ENCODE peak calls at places on chromosome 2, in eight cellular contexts. Q is foreskin fibroblast, X is GM23338, U is IMR-90, F is cardiac fibroblast, P is right lobe of liver, J is AG09309, I is tibial nerve. W is an unnamed sample.

GRCh38 chr2:26533661-26534060 is 55.7 kb upstream of the OTOF start:
- DNase-seq in P (no peak), I (no peak), X (no peak), F (no peak), U (no peak), J (no peak), Q (no peak), W (no peak)

GRCh38 chr2:27122791-27123190 is 824 bp upstream of the ABHD1 start:
- DNase-seq in F (no peak), P (no peak), J (no peak), U (no peak), I (no peak), Q (no peak), X (no peak), W (no peak)

GRCh38 chr2:144078802-144079386 is 441.0 kb downstream of the ZEB2 start:
- DNase-seq in P (no peak), X (no peak), J (no peak), I (no peak), Q (no peak), F (no peak), U (no peak), W (no peak)

GRCh38 chr2:120830096-120830830 is 94.6 kb downstream of the GLI2 start:
- DNase-seq in J (no peak), P (no peak), I (no peak), X (no peak), U (no peak), Q (no peak), F (no peak), W (no peak)

GRCh38 chr2:161061786-161062185 is 98.4 kb upstream of the TANK start:
- DNase-seq in X (no peak), U (peak), P (no peak), Q (peak), F (no peak), J (no peak), I (no peak), W (no peak)

GRCh38 chr2:220077488-220077887 is 450.1 kb downstream of the SLC4A3 start:
- DNase-seq in Q (peak), I (no peak), X (no peak), F (peak), U (peak), J (peak), P (no peak), W (peak)

GRCh38 chr2:218798767-218799504 is 17.0 kb downstream of the CYP27A1 start:
- DNase-seq in I (no peak), X (peak), U (peak), F (peak), Q (no peak), J (no peak), P (no peak), W (no peak)

GRCh38 chr2:181516992-181517391 is 59.8 kb downstream of the ITGA4 start:
- DNase-seq in Q (no peak), U (no peak), X (no peak), F (no peak), P (no peak), J (no peak), I (no peak), W (no peak)

GRCh38 chr2:219638948-219639341 is 11.5 kb downstream of the SLC4A3 start:
- DNase-seq in P (no peak), X (no peak), U (no peak), J (peak), F (no peak), I (no peak), Q (no peak), W (peak)

GRCh38 chr2:233706720-233707119 is 6.0 kb upstream of the UGT1A5 start:
- DNase-seq in J (peak), Q (peak), U (peak), I (no peak), P (no peak), F (peak), X (no peak), W (peak)

GRCh38 chr2:20103514-20103913 is 52.1 kb upstream of the LAPTM4A start:
- DNase-seq in J (peak), U (peak), X (peak), P (no peak), I (no peak), F (peak), Q (peak), W (peak)

GRCh38 chr2:111161971-111162370 is 41.3 kb downstream of the BCL2L11 start:
- DNase-seq in F (no peak), Q (no peak), J (no peak), I (no peak), X (no peak), P (peak), U (no peak), W (no peak)

GRCh38 chr2:27375513-27376099 is 4.9 kb downstream of the ZNF513 start:
- DNase-seq in X (no peak), F (no peak), U (no peak), I (no peak), P (no peak), J (no peak), Q (no peak), W (no peak)

GRCh38 chr2:157327621-157328102 is 2.0 kb upstream of the ERMN start:
- DNase-seq in U (peak), I (peak), F (peak), P (peak), X (peak), J (no peak), Q (peak), W (peak)
- H3K4me3 ChIP-seq in U (no peak), I (no peak), F (no peak), P (no peak), X (no peak), J (no peak), Q (no peak), W (no peak)

DNA sequence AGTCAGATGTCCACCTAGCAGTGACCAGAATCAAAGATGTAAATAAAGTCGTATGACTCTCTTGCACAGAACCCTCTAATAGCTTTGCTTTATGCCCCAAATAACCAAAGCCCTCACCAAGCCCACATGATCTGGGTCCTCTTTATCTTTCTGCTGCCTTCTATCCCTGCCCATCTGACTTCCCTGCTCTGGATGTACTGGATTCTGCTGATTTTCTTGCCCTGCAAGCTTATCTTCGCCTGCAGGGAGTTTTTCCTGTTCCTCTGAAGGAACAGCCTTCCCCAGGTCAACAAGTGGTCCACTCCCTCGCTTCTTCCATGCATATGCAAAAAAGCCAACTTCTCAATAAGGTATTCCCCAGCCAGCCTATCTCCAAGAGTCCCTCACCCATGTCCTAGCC is 18.7 kb downstream of the IL36B start:
- DNase-seq in Q (no peak), P (no peak), U (no peak), J (no peak), X (no peak), I (no peak), F (no peak), W (no peak)
- TF ChIP-seq CTCF in Q (no peak), P (no peak), U (no peak), J (no peak), X (no peak), I (no peak), F (no peak), W (no peak)

DNA sequence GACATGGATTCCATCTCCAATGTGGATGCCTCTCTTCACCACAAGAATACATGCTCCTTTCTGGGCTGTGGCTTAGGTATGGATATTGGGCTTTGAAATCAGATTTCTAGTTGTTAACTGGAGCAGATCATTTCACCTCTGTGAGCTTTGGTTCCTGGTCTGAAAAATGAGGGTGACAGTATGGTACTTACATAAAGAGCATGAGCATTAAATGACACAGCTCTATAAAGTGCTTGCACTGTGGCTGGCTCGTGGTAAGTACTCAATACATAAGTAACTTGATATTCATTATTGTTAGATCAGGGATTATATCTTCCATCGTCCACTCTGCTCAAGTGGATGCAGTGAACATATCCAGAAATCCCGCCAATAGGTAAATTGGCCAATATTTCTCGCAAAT is 33.4 kb downstream of the ARHGAP25 start:
- DNase-seq in U (no peak), P (no peak), F (no peak), J (no peak), X (no peak), Q (no peak), I (no peak), W (no peak)
- H3K4me3 ChIP-seq in U (no peak), P (no peak), F (no peak), J (no peak), X (no peak), Q (no peak), I (no peak), W (no peak)

DNA sequence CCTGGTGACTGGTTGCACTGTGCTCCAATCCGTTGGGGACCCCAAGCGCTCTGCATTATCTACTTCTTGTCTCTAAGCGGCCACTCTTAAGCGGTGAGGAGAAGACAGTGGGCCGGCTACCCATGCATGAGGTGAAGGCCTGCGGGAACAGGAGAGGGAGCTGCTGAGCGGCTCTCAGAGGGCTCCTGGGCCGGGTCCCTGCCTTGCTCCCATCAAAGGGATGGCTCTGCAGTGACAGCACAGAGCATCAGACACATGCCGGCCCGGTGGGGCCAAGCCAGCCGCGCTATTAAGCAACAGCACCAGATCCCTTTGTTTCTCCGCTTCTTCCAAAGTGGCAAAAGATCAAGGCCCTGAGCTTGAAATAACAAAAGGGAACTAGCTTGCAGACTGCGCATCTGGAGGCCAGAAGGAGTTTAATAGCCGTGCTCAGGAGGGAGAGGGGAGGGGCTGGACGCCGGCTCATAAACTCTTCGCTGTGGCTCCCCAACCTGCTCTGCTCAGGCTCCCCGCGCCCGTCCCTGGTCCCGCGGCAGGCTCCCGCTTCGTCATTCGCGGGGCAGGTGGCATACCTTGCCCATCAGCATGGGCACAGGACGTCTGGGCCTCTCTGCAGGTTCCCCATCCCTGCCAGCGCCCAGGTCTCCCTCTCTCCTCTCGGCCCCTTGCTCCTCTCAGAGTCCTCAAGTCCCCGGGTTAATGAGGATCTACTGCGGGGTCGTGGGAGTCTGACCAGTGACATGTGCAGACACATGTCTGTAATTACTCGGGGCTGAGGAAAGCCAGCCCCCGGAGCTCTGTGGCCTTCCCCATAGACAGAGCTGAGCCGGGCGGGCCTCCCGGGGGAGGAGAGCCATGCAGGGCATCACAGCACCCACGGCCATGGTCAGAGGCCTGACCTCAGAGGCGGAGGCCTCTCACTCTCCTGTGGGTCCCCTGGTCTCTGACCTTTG is 96.7 kb downstream of the ASB1 start:
- DNase-seq in Q (peak), I (peak), J (peak), X (peak), U (peak), P (no peak), F (peak), W (peak)
- TF ChIP-seq CTCF in Q (peak), I (no peak), J (peak), X (peak), U (no peak), P (no peak), F (no peak), W (peak)

GRCh38 chr2:11749646-11750349 is 3.4 kb downstream of the LPIN1 start:
- DNase-seq in J (no peak), P (no peak), I (no peak), X (no peak), Q (peak), U (peak), F (no peak), W (peak)
- H3K4me3 ChIP-seq in J (no peak), P (no peak), I (no peak), X (no peak), Q (peak), U (no peak), F (no peak), W (no peak)